ENCODE peak calls at places on chromosomes 7 and 10, in nine cellular contexts. P is psoas muscle, H is heart left ventricle, A is ovary, Q is adrenal gland, K is IMR-90, E is heart right ventricle, Z is mammary epithelial cell, L is Panc1. G is an unnamed sample.

GRCh38 chr10:59513558-59513957 is 151.2 kb upstream of the FAM13C start:
- DNase-seq in Z (no peak), L (no peak), P (no peak), H (no peak), K (peak; percentile 29), A (no peak), Q (no peak), E (no peak), G (no peak)

GRCh38 chr7:119594956-119595355 is 678.0 kb upstream of the KCND2 start:
- DNase-seq in K (no peak), P (no peak), L (no peak), A (no peak), Q (no peak), Z (no peak), E (no peak), H (no peak), G (no peak)

GRCh38 chr10:1241973-1242935 is 186.1 kb downstream of the WDR37 start:
- DNase-seq in K (no peak), H (no peak), P (no peak), Z (no peak), A (no peak), Q (no peak), L (no peak), E (no peak), G (no peak)

GRCh38 chr10:97517778-97518561 is 19.2 kb downstream of the UBTD1 start:
- DNase-seq in E (no peak), P (no peak), Z (peak; percentile 71), H (no peak), K (no peak), L (no peak), A (peak; percentile 29), Q (no peak), G (no peak)

GRCh38 chr7:65285906-65286864 is 87.5 kb upstream of the ZNF92 start:
- DNase-seq in Z (no peak), H (no peak), A (no peak), K (no peak), E (no peak), Q (no peak), P (no peak), L (no peak), G (no peak)

GRCh38 chr7:151249034-151249731 is 689 bp upstream of the SMARCD3 start:
- DNase-seq in A (peak; percentile 76), H (peak; percentile 83), E (peak; percentile 74), P (peak; percentile 90), L (no peak), K (peak; percentile 59), Z (peak; percentile 31), Q (peak; percentile 66), G (peak; percentile 84)

GRCh38 chr7:91345449-91345848 is 81.2 kb downstream of the FZD1 start:
- DNase-seq in P (no peak), E (no peak), A (no peak), Z (no peak), L (no peak), K (no peak), Q (no peak), H (no peak), G (no peak)

GRCh38 chr10:6802762-6803428 is 222.8 kb upstream of the PRKCQ start:
- DNase-seq in P (no peak), K (no peak), H (no peak), E (no peak), A (no peak), Q (no peak), Z (no peak), L (no peak), G (no peak)

GRCh38 chr10:19918800-19919199 is 102.6 kb downstream of the PLXDC2 start:
- DNase-seq in H (no peak), L (no peak), A (no peak), Q (no peak), K (peak; percentile 62), P (no peak), Z (peak; percentile 90), E (no peak), G (no peak)

GRCh38 chr10:63646491-63646890 is 125.3 kb downstream of the REEP3 start:
- DNase-seq in Z (no peak), E (no peak), Q (no peak), L (no peak), A (no peak), K (no peak), P (no peak), H (no peak), G (no peak)

GRCh38 chr7:148772297-148773089 is 73.8 kb downstream of the CUL1 start:
- DNase-seq in P (no peak), Z (peak; percentile 97), L (peak; percentile 96), K (peak; percentile 98), E (no peak), A (no peak), H (no peak), Q (no peak), G (peak; percentile 74)

GRCh38 chr7:138738114-138738513 is 37.0 kb upstream of the SVOPL start:
- DNase-seq in P (no peak), Q (no peak), L (no peak), K (no peak), H (no peak), A (no peak), E (no peak), Z (no peak), G (no peak)

GRCh38 chr10:129466703-129467345 is at the start of gene MGMT:
- DNase-seq in Q (peak; percentile 97), L (peak; percentile 5), H (peak; percentile 94), Z (peak; percentile 73), P (peak; percentile 97), A (peak; percentile 98), E (peak; percentile 98), K (peak; percentile 76), G (peak; percentile 84)

GRCh38 chr7:151393031-151393977 is 16.5 kb downstream of the WDR86 start:
- DNase-seq in H (no peak), A (no peak), L (no peak), P (peak; percentile 42), Q (no peak), K (no peak), E (no peak), Z (no peak), G (no peak)

GRCh38 chr7:128135275-128136214 is 104.3 kb upstream of the LRRC4 start:
- DNase-seq in P (peak; percentile 62), L (no peak), K (peak; percentile 37), A (peak; percentile 72), E (peak; percentile 51), H (peak; percentile 45), Z (peak; percentile 45), Q (peak; percentile 58), G (no peak)

GRCh38 chr7:113710310-113711106 is 208.3 kb downstream of the PPP1R3A start:
- DNase-seq in E (no peak), P (no peak), H (no peak), K (peak; percentile 83), Q (peak; percentile 51), L (peak; percentile 86), A (no peak), Z (peak; percentile 72), G (no peak)

DNA sequence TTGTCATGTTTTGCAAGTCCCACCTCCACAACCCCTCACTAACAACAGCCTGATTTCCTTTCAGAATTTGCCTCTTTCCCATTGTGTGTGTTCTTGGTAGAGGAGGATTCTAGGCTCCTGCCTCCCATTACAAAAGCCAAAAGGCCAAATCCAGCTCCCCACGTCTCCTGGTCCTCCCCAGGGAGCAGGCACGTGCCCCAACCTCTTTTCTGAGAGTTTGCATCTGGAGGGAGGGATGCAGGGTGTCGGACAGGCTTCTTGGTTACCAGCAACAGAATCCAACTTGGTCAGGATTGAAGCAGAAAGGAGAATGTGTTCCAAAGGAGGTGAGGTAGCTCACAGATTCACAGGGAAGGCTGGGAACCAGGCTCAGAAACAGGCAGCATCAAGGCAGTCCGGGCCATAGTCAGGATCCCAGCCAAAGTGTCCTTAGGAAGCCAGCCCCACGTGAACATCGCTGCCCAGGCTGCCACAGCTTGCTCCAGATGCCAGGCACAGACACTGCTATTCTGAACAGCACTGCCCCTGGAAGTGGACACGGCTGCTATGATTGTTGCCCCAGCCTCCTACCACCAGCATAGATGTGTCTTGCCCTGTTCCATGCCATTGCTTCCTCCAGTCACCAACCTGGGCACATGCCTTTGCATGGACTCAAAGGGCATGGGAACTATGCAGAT is 264.3 kb upstream of the ZMIZ1 start:
- DNase-seq in Q (no peak), A (peak; percentile 60), P (no peak), E (peak; percentile 57), Z (no peak), H (peak; percentile 48), K (no peak), L (no peak), G (no peak)
- H3K4me1 ChIP-seq in Q (no peaks in the 10 kb centered on the region), A (peaks cover 30% of the 10 kb centered on the region), P (peaks cover 9% of the 10 kb centered on the region), E (peaks cover 67% of the 10 kb centered on the region), Z (no peaks in the 10 kb centered on the region), H (peaks cover 25% of the 10 kb centered on the region), K (peaks cover 40% of the 10 kb centered on the region), L (no peaks in the 10 kb centered on the region), G (peaks cover 6% of the 10 kb centered on the region)

GRCh38 chr7:111711426-111712065 is 149.3 kb upstream of the IMMP2L start:
- DNase-seq in K (no peak), P (no peak), Z (peak; percentile 41), E (no peak), H (no peak), L (no peak), Q (no peak), A (no peak), G (no peak)

GRCh38 chr7:111705807-111706206 is 143.5 kb upstream of the IMMP2L start:
- DNase-seq in Z (no peak), L (no peak), P (no peak), K (no peak), Q (no peak), H (no peak), E (no peak), A (no peak), G (no peak)

GRCh38 chr7:111708072-111708471 is 145.8 kb upstream of the IMMP2L start:
- DNase-seq in L (no peak), P (no peak), Q (no peak), A (no peak), K (peak; percentile 18), E (no peak), H (no peak), Z (no peak), G (no peak)

GRCh38 chr7:111710839-111711380 is 148.6 kb upstream of the IMMP2L start:
- DNase-seq in L (no peak), P (no peak), Z (no peak), E (no peak), A (no peak), K (no peak), H (no peak), Q (no peak), G (no peak)
- TF ChIP-seq CTCF in L (no peak), P (no peak), Z (no peak), E (no peak), A (no peak), K (no peak), H (no peak), Q (no peak), G (no peak)

DNA sequence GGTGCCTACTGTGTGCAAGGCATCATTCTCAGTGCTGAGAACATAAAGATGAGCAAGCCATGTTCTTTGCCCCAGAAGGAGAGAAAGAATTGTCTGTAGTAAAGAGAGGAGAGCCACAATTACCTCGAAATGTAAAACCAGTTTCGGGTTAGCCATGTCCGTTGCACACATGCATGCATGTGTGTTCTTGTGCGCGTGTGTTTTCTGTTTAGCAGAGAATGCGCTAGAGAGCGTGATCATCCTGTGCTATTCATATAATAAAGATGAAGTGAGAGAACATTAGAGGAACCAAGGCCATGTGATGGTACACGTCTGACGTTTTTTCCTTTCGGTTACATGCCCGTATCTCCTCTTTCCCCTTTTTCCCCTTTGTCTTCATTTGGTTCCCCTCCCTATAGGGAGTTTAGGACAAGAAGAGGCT is 158.2 kb downstream of the CELF2 start:
- DNase-seq in Z (no peak), K (no peak), L (no peak), Q (peak; percentile 25), A (no peak), E (no peak), H (no peak), P (no peak), G (no peak)
- H3K4me1 ChIP-seq in Z (no peaks in the 10 kb centered on the region), K (no peaks in the 10 kb centered on the region), L (no peaks in the 10 kb centered on the region), Q (no peaks in the 10 kb centered on the region), A (peaks cover 11% of the 10 kb centered on the region), E (peaks cover 91% of the 10 kb centered on the region), H (peaks cover 98% of the 10 kb centered on the region), P (peaks cover 22% of the 10 kb centered on the region), G (peaks cover 33% of the 10 kb centered on the region)

GRCh38 chr7:130939285-130940095 is 205.5 kb upstream of the KLF14 start:
- DNase-seq in P (no peak), H (no peak), L (no peak), E (no peak), Z (no peak), Q (no peak), A (no peak), K (peak; percentile 59), G (no peak)
- TF ChIP-seq CTCF in P (no peak), H (no peak), L (peak; percentile 15), E (no peak), Z (peak; percentile 7), Q (no peak), A (no peak), K (no peak), G (no peak)